ENCODE peak calls at places on chromosomes 5 and 9, in five cellular contexts. H is mammary epithelial cell; G is naive thymus-derived CD4-positive, alpha-beta T cell; O is fibroblast of mammary gland; Y is GM23248. D is an unnamed sample.

GRCh38 chr5:114221807-114222206 is 140.1 kb upstream of the KCNN2 start:
- DNase-seq in O (no peak), H (no peak), G (no peak), Y (no peak), D (no peak)

GRCh38 chr5:73619606-73620334 is 6.2 kb upstream of the ARHGEF28 start:
- DNase-seq in G (no peak), Y (no peak), H (no peak), O (peak; percentile 11), D (no peak)

GRCh38 chr5:150059623-150060022 is 26.7 kb downstream of the CSF1R start:
- DNase-seq in O (no peak), G (no peak), Y (no peak), H (no peak), D (no peak)

GRCh38 chr5:2181164-2181956 is 298.6 kb upstream of the IRX4 start:
- DNase-seq in H (no peak), Y (no peak), O (no peak), G (no peak), D (no peak)

GRCh38 chr5:53111139-53111538 is 1.6 kb upstream of the MOCS2 start:
- DNase-seq in O (no peak), Y (no peak), G (no peak), H (no peak), D (no peak)

GRCh38 chr5:158840193-158840592 is 259.5 kb downstream of the EBF1 start:
- DNase-seq in G (no peak), O (peak; percentile 68), H (no peak), Y (peak; percentile 82), D (no peak)

GRCh38 chr9:115593587-115594091 is 475.7 kb upstream of the TNC start:
- DNase-seq in Y (peak; percentile 73), G (no peak), O (peak; percentile 72), H (peak; percentile 47), D (peak; percentile 70)

GRCh38 chr5:124655211-124655880 is 91.1 kb downstream of the ZNF608 start:
- DNase-seq in O (peak; percentile 62), G (no peak), H (no peak), Y (peak; percentile 47), D (no peak)

GRCh38 chr5:124806026-124806856 is 59.8 kb upstream of the ZNF608 start:
- DNase-seq in O (peak; percentile 68), G (no peak), Y (peak; percentile 44), H (peak; percentile 88), D (peak; percentile 93)

GRCh38 chr9:93080406-93080805 is 15.6 kb upstream of the CARD19 start:
- DNase-seq in O (no peak), H (no peak), G (no peak), Y (no peak), D (no peak)

GRCh38 chr5:146731909-146732659 is 146.5 kb downstream of the PPP2R2B start:
- DNase-seq in Y (peak; percentile 84), H (peak; percentile 85), G (no peak), O (peak; percentile 95), D (peak; percentile 74)
- H3K4me3 ChIP-seq in Y (no peak overlapping the region), H (no peak overlapping the region), G (no peak overlapping the region), O (no peak overlapping the region), D (no peak overlapping the region)

DNA sequence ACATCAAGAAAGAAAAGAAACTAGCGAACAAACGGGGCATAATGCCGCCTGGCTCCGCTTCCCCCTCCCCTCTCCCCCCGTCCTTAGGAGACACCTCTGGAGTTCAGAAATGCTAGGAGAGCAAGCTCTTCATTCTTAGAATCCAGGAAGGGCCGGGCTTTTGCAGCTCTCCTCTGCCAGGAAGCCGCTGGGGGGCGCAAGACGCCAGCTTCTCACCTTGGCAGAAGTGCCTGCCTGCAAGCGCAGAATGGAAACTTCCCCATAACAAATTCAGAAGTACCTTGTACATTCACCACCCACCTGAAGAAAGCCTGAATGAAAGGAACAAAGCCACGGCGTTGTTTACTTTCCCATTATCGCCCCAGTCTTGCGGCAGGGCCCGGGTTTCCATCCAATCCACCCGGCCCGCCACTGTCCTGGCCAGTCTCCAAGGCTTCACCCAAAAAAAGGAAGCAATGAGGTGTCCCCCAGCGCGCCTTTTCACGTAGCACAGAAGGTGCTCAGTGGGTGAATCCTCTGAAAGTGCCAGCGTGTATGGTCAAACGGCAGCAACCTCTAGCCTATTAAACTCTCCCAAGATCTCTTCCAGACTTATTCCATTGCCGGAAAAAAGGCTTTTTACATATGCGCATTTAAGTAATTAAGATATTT is 1.7 kb upstream of the GADD45G start:
- DNase-seq in Y (peak; percentile 88), G (peak; percentile 84), H (peak; percentile 72), O (peak; percentile 73), D (peak; percentile 76)
- H3K4me3 ChIP-seq in Y (peak overlapping the region; percentile 63), G (peak overlapping the region; percentile 72), H (peak overlapping the region; percentile 31), O (no peak overlapping the region), D (no peak overlapping the region)

DNA sequence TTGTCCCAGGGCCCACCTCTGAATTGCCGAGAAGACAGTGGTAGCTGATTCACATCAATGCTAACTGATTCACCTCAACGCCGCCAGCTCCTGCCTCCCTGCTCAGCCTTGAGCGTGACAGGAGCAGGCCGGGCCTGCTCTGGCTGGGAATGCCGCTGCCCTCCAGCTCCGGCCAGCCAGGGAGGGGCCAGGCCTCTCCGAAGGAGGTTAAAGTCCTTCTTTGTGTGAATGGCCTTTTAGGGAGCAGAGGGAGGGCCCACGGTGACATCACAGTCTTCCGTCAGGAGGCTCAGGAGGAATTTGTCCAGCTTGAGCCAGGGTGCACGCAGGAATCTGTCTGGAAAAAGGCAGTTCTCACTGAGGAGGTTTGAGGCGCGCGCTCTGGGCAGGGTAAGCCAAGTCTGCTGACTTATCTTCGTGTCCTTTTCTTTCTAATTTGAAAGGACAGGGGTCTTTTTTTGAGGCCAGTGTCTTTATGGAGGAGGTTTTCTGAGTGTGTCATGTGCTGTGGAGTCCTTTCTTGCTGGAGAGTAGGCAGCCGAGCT is 82.7 kb downstream of the C9orf152 start:
- DNase-seq in O (peak; percentile 94), Y (peak; percentile 90), G (no peak), H (peak; percentile 93), D (peak; percentile 94)
- H3K4me3 ChIP-seq in O (no peak overlapping the region), Y (peak overlapping the region; percentile 7), G (no peak overlapping the region), H (peak overlapping the region; percentile 32), D (peak overlapping the region; percentile 47)

GRCh38 chr9:86722706-86723075 is 224.6 kb downstream of the GAS1 start:
- DNase-seq in H (no peak), Y (no peak), G (no peak), O (peak; percentile 73), D (no peak)
- H3K4me3 ChIP-seq in H (no peak overlapping the region), Y (no peak overlapping the region), G (no peak overlapping the region), O (no peak overlapping the region), D (no peak overlapping the region)

GRCh38 chr9:107491081-107492053 is 1.8 kb upstream of the KLF4 start:
- DNase-seq in H (no peak), Y (peak; percentile 53), G (no peak), O (peak; percentile 24), D (no peak)
- H3K4me3 ChIP-seq in H (peak overlapping the region; percentile 3), Y (peak overlapping the region; percentile 81), G (no peak overlapping the region), O (peak overlapping the region; percentile 12), D (peak overlapping the region; percentile 63)

GRCh38 chr9:19460258-19460657 is 51.4 kb downstream of the ACER2 start:
- DNase-seq in G (no peak), O (no peak), H (no peak), Y (no peak), D (no peak)

GRCh38 chr9:19456996-19457693 is 48.3 kb downstream of the ACER2 start:
- DNase-seq in O (peak; percentile 76), H (peak; percentile 65), Y (peak; percentile 81), G (peak; percentile 57), D (peak; percentile 63)

GRCh38 chr9:19461135-19461534 is 52.3 kb downstream of the ACER2 start:
- DNase-seq in Y (no peak), G (no peak), H (no peak), O (no peak), D (no peak)

DNA sequence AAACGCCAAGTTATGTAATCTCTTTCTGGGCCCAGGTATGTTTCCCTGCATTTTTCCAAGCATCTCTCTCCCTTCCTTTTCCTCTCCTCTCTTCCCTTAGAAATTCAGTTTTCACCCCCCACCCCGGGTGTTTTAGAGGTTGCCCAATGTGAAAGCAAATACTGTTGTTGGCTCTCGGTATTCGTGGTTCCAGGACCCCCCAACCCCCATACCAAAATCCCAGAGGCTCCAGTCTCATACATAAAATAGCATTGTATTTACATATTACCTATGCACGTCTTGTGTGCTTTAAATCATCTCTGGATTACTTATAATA is 48.8 kb downstream of the ACER2 start:
- DNase-seq in Y (no peak), H (no peak), O (no peak), G (no peak), D (no peak)
- H3K4me3 ChIP-seq in Y (peak overlapping the region; percentile 54), H (no peak overlapping the region), O (no peak overlapping the region), G (no peak overlapping the region), D (peak overlapping the region; percentile 35)

GRCh38 chr9:76868897-76869296 is 37.0 kb downstream of the PRUNE2 start:
- DNase-seq in H (peak; percentile 43), Y (peak; percentile 22), O (peak; percentile 54), G (no peak), D (no peak)
- H3K4me3 ChIP-seq in H (no peak overlapping the region), Y (peak overlapping the region; percentile 48), O (no peak overlapping the region), G (no peak overlapping the region), D (no peak overlapping the region)

DNA sequence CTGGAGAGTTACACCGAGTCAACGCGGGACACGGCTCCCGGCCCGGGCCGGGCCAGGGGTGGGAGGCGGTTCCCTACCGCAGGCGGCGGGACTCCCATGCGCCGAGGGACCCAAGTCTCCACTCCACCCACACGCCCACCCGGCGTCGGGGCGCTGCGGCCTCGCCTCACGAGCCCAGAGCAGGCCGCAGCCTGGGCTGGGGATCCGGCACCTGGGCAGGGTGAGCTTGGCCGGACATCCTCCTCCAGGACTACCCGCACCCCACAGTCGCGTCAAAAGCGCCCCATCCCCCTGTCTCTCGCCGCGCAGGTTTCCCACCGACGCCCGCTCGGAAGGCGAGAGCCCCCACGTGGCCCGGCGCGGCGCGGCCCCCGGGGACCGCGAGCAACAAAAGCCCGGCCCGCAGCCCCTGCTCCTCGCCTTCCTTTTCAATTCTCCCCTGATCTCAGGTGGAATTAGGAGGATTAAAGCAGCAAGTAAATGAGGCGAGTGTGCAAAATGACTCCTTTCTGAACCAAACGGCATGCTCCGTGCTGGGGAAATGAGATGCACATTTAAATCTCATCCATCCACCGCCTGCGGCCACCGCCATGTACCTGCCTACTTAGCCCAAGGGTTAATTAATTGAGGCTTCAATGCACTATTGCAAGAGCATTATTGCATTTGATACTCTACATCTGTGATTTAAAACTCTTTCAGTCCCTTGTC is 196.6 kb upstream of the TBCA start:
- DNase-seq in Y (peak; percentile 18), H (no peak), O (no peak), G (no peak), D (no peak)
- H3K4me3 ChIP-seq in Y (peak overlapping the region; percentile 62), H (peak overlapping the region; percentile 12), O (peak overlapping the region; percentile 19), G (peak overlapping the region; percentile 31), D (peak overlapping the region; percentile 52)

D was measured in brain microvascular endothelial cell.